ENCODE peak calls at places on chromosomes 16 and 17, in ten cellular contexts. One of them, this sample, is unnamed.

GRCh38 chr17:76278952-76279741 is 14.0 kb downstream of the UBALD2 start:
- DNase-seq in lung: peak; percentile 89
- DNase-seq in ovary: peak; percentile 82
- DNase-seq in gastrocnemius medialis: peak; percentile 82
- DNase-seq in fibroblast of lung: peak; percentile 51
- DNase-seq in prostate gland: peak; percentile 85
- DNase-seq in endothelial cell of umbilical vein: peak; percentile 70
- DNase-seq in ascending aorta: peak; percentile 47
- DNase-seq in IMR-90: peak; percentile 62
- DNase-seq in cardiac fibroblast: peak; percentile 84
- DNase-seq in this sample: peak; percentile 77

GRCh38 chr16:73527191-73527590 is 479.3 kb upstream of the ZFHX3 start:
- DNase-seq in lung: no peak
- DNase-seq in ovary: no peak
- DNase-seq in gastrocnemius medialis: no peak
- DNase-seq in fibroblast of lung: no peak
- DNase-seq in prostate gland: no peak
- DNase-seq in endothelial cell of umbilical vein: no peak
- DNase-seq in ascending aorta: no peak
- DNase-seq in IMR-90: peak; percentile 1
- DNase-seq in cardiac fibroblast: no peak
- DNase-seq in this sample: no peak

GRCh38 chr17:55140751-55141150 is 124.0 kb upstream of the HLF start:
- DNase-seq in lung: no peak
- DNase-seq in ovary: no peak
- DNase-seq in gastrocnemius medialis: no peak
- DNase-seq in fibroblast of lung: no peak
- DNase-seq in prostate gland: no peak
- DNase-seq in endothelial cell of umbilical vein: no peak
- DNase-seq in ascending aorta: no peak
- DNase-seq in IMR-90: no peak
- DNase-seq in cardiac fibroblast: no peak
- DNase-seq in this sample: no peak

GRCh38 chr16:1772362-1772907 is at the start of gene EME2:
- DNase-seq in lung: no peak
- DNase-seq in ovary: no peak
- DNase-seq in gastrocnemius medialis: no peak
- DNase-seq in fibroblast of lung: peak; percentile 40
- DNase-seq in prostate gland: no peak
- DNase-seq in endothelial cell of umbilical vein: no peak
- DNase-seq in ascending aorta: no peak
- DNase-seq in IMR-90: peak; percentile 33
- DNase-seq in cardiac fibroblast: no peak
- DNase-seq in this sample: no peak

GRCh38 chr17:42565523-42566214 is 1.2 kb upstream of the MLX start:
- DNase-seq in lung: no peak
- DNase-seq in ovary: no peak
- DNase-seq in gastrocnemius medialis: no peak
- DNase-seq in fibroblast of lung: no peak
- DNase-seq in prostate gland: no peak
- DNase-seq in endothelial cell of umbilical vein: no peak
- DNase-seq in ascending aorta: no peak
- DNase-seq in IMR-90: no peak
- DNase-seq in cardiac fibroblast: no peak
- DNase-seq in this sample: no peak

GRCh38 chr17:182164-182751 is 808 bp upstream of the DOC2B start:
- DNase-seq in lung: peak; percentile 57
- DNase-seq in ovary: no peak
- DNase-seq in gastrocnemius medialis: no peak
- DNase-seq in fibroblast of lung: no peak
- DNase-seq in prostate gland: no peak
- DNase-seq in endothelial cell of umbilical vein: no peak
- DNase-seq in ascending aorta: no peak
- DNase-seq in IMR-90: no peak
- DNase-seq in cardiac fibroblast: no peak
- DNase-seq in this sample: no peak

GRCh38 chr16:4321286-4322120 is 5.6 kb downstream of the GLIS2 start:
- DNase-seq in lung: no peak
- DNase-seq in ovary: no peak
- DNase-seq in gastrocnemius medialis: no peak
- DNase-seq in fibroblast of lung: no peak
- DNase-seq in prostate gland: no peak
- DNase-seq in endothelial cell of umbilical vein: no peak
- DNase-seq in ascending aorta: no peak
- DNase-seq in IMR-90: no peak
- DNase-seq in cardiac fibroblast: no peak
- DNase-seq in this sample: no peak

GRCh38 chr17:57902800-57903759 is 52.1 kb downstream of the CUEDC1 start:
- DNase-seq in lung: peak; percentile 94
- DNase-seq in ovary: no peak
- DNase-seq in gastrocnemius medialis: peak; percentile 84
- DNase-seq in fibroblast of lung: peak; percentile 90
- DNase-seq in prostate gland: peak; percentile 91
- DNase-seq in endothelial cell of umbilical vein: peak; percentile 80
- DNase-seq in ascending aorta: peak; percentile 85
- DNase-seq in IMR-90: peak; percentile 81
- DNase-seq in cardiac fibroblast: peak; percentile 87
- DNase-seq in this sample: peak; percentile 87

GRCh38 chr17:77055453-77055852 is 85.3 kb upstream of the SEC14L1 start:
- DNase-seq in lung: no peak
- DNase-seq in ovary: no peak
- DNase-seq in gastrocnemius medialis: no peak
- DNase-seq in fibroblast of lung: no peak
- DNase-seq in prostate gland: no peak
- DNase-seq in endothelial cell of umbilical vein: no peak
- DNase-seq in ascending aorta: no peak
- DNase-seq in IMR-90: no peak
- DNase-seq in cardiac fibroblast: no peak
- DNase-seq in this sample: no peak

GRCh38 chr16:49713770-49714169 is 142.1 kb downstream of the ZNF423 start:
- DNase-seq in lung: no peak
- DNase-seq in ovary: no peak
- DNase-seq in gastrocnemius medialis: no peak
- DNase-seq in fibroblast of lung: no peak
- DNase-seq in prostate gland: no peak
- DNase-seq in endothelial cell of umbilical vein: no peak
- DNase-seq in ascending aorta: no peak
- DNase-seq in IMR-90: no peak
- DNase-seq in cardiac fibroblast: no peak
- DNase-seq in this sample: no peak

GRCh38 chr17:43434902-43435319 is 36.1 kb downstream of the ARL4D start:
- DNase-seq in lung: no peak
- DNase-seq in ovary: no peak
- DNase-seq in gastrocnemius medialis: no peak
- DNase-seq in fibroblast of lung: peak; percentile 95
- DNase-seq in prostate gland: no peak
- DNase-seq in endothelial cell of umbilical vein: no peak
- DNase-seq in ascending aorta: no peak
- DNase-seq in IMR-90: no peak
- DNase-seq in cardiac fibroblast: no peak
- DNase-seq in this sample: no peak

GRCh38 chr17:8163978-8164814 is 1.4 kb upstream of the VAMP2 start:
- DNase-seq in lung: peak; percentile 67
- DNase-seq in ovary: peak; percentile 88
- DNase-seq in gastrocnemius medialis: peak; percentile 74
- DNase-seq in fibroblast of lung: peak; percentile 37
- DNase-seq in prostate gland: peak; percentile 49
- DNase-seq in endothelial cell of umbilical vein: no peak
- DNase-seq in ascending aorta: peak; percentile 69
- DNase-seq in IMR-90: peak; percentile 59
- DNase-seq in cardiac fibroblast: no peak
- DNase-seq in this sample: peak; percentile 22

GRCh38 chr16:15608398-15609285 is 34.3 kb downstream of the MARF1 start:
- DNase-seq in lung: no peak
- DNase-seq in ovary: no peak
- DNase-seq in gastrocnemius medialis: no peak
- DNase-seq in fibroblast of lung: no peak
- DNase-seq in prostate gland: no peak
- DNase-seq in endothelial cell of umbilical vein: no peak
- DNase-seq in ascending aorta: no peak
- DNase-seq in IMR-90: peak; percentile 60
- DNase-seq in cardiac fibroblast: peak; percentile 15
- DNase-seq in this sample: peak; percentile 18

GRCh38 chr16:69057400-69058378 is 47.8 kb upstream of the HAS3 start:
- DNase-seq in lung: no peak
- DNase-seq in ovary: no peak
- DNase-seq in gastrocnemius medialis: no peak
- DNase-seq in fibroblast of lung: peak; percentile 92
- DNase-seq in prostate gland: peak; percentile 50
- DNase-seq in endothelial cell of umbilical vein: no peak
- DNase-seq in ascending aorta: no peak
- DNase-seq in IMR-90: peak; percentile 91
- DNase-seq in cardiac fibroblast: peak; percentile 78
- DNase-seq in this sample: peak; percentile 91

GRCh38 chr16:57266531-57267268 is 17.8 kb downstream of the PLLP start:
- DNase-seq in lung: no peak
- DNase-seq in ovary: no peak
- DNase-seq in gastrocnemius medialis: no peak
- DNase-seq in fibroblast of lung: peak; percentile 29
- DNase-seq in prostate gland: peak; percentile 33
- DNase-seq in endothelial cell of umbilical vein: peak; percentile 27
- DNase-seq in ascending aorta: no peak
- DNase-seq in IMR-90: no peak
- DNase-seq in cardiac fibroblast: no peak
- DNase-seq in this sample: no peak

GRCh38 chr17:64707077-64707591 is 45.0 kb upstream of the SMURF2 start:
- DNase-seq in lung: peak; percentile 86
- DNase-seq in ovary: peak; percentile 78
- DNase-seq in gastrocnemius medialis: peak; percentile 56
- DNase-seq in fibroblast of lung: peak; percentile 100
- DNase-seq in prostate gland: peak; percentile 64
- DNase-seq in endothelial cell of umbilical vein: peak; percentile 100
- DNase-seq in ascending aorta: peak; percentile 76
- DNase-seq in IMR-90: peak; percentile 100
- DNase-seq in cardiac fibroblast: peak; percentile 97
- DNase-seq in this sample: peak; percentile 99
- H3K4me3 ChIP-seq in lung: no peak overlapping the region
- H3K4me3 ChIP-seq in ovary: no peak overlapping the region
- H3K4me3 ChIP-seq in gastrocnemius medialis: no peak overlapping the region
- H3K4me3 ChIP-seq in fibroblast of lung: no peak overlapping the region
- H3K4me3 ChIP-seq in prostate gland: no peak overlapping the region
- H3K4me3 ChIP-seq in endothelial cell of umbilical vein: no peak overlapping the region
- H3K4me3 ChIP-seq in ascending aorta: peak overlapping the region; percentile 29
- H3K4me3 ChIP-seq in IMR-90: no peak overlapping the region
- H3K4me3 ChIP-seq in cardiac fibroblast: no peak overlapping the region
- H3K4me3 ChIP-seq in this sample: peak overlapping the region; percentile 34

GRCh38 chr16:88839745-88840588 is 16.8 kb downstream of the GALNS start:
- DNase-seq in lung: no peak
- DNase-seq in ovary: no peak
- DNase-seq in gastrocnemius medialis: no peak
- DNase-seq in fibroblast of lung: no peak
- DNase-seq in prostate gland: no peak
- DNase-seq in endothelial cell of umbilical vein: no peak
- DNase-seq in ascending aorta: no peak
- DNase-seq in IMR-90: no peak
- DNase-seq in cardiac fibroblast: no peak
- DNase-seq in this sample: no peak
- TF ChIP-seq CTCF in lung: no peak
- TF ChIP-seq CTCF in ovary: no peak
- TF ChIP-seq CTCF in gastrocnemius medialis: no peak
- TF ChIP-seq CTCF in fibroblast of lung: no peak
- TF ChIP-seq CTCF in prostate gland: no peak
- TF ChIP-seq CTCF in endothelial cell of umbilical vein: no peak
- TF ChIP-seq CTCF in ascending aorta: no peak
- TF ChIP-seq CTCF in IMR-90: no peak
- TF ChIP-seq CTCF in cardiac fibroblast: no peak
- TF ChIP-seq CTCF in this sample: no peak

GRCh38 chr17:39450051-39450450 is 1.0 kb downstream of the MED1 start:
- DNase-seq in lung: no peak
- DNase-seq in ovary: no peak
- DNase-seq in gastrocnemius medialis: no peak
- DNase-seq in fibroblast of lung: no peak
- DNase-seq in prostate gland: no peak
- DNase-seq in endothelial cell of umbilical vein: no peak
- DNase-seq in ascending aorta: no peak
- DNase-seq in IMR-90: no peak
- DNase-seq in cardiac fibroblast: no peak
- DNase-seq in this sample: no peak
- H3K4me3 ChIP-seq in lung: no peak overlapping the region
- H3K4me3 ChIP-seq in ovary: peak overlapping the region; percentile 90
- H3K4me3 ChIP-seq in gastrocnemius medialis: peak overlapping the region; percentile 92
- H3K4me3 ChIP-seq in fibroblast of lung: peak overlapping the region; percentile 63
- H3K4me3 ChIP-seq in prostate gland: peak overlapping the region; percentile 42
- H3K4me3 ChIP-seq in endothelial cell of umbilical vein: peak overlapping the region; percentile 88
- H3K4me3 ChIP-seq in ascending aorta: peak overlapping the region; percentile 93
- H3K4me3 ChIP-seq in IMR-90: peak overlapping the region; percentile 91
- H3K4me3 ChIP-seq in cardiac fibroblast: peak overlapping the region; percentile 80
- H3K4me3 ChIP-seq in this sample: peak overlapping the region; percentile 98

GRCh38 chr17:31413871-31414589 is 22.6 kb downstream of the RAB11FIP4 start:
- DNase-seq in lung: no peak
- DNase-seq in ovary: no peak
- DNase-seq in gastrocnemius medialis: no peak
- DNase-seq in fibroblast of lung: peak; percentile 71
- DNase-seq in prostate gland: no peak
- DNase-seq in endothelial cell of umbilical vein: no peak
- DNase-seq in ascending aorta: no peak
- DNase-seq in IMR-90: peak; percentile 83
- DNase-seq in cardiac fibroblast: peak; percentile 64
- DNase-seq in this sample: peak; percentile 53
- TF ChIP-seq CTCF in lung: no peak
- TF ChIP-seq CTCF in ovary: no peak
- TF ChIP-seq CTCF in gastrocnemius medialis: no peak
- TF ChIP-seq CTCF in fibroblast of lung: no peak
- TF ChIP-seq CTCF in prostate gland: no peak
- TF ChIP-seq CTCF in endothelial cell of umbilical vein: no peak
- TF ChIP-seq CTCF in ascending aorta: no peak
- TF ChIP-seq CTCF in IMR-90: no peak
- TF ChIP-seq CTCF in cardiac fibroblast: no peak
- TF ChIP-seq CTCF in this sample: no peak

GRCh38 chr17:2090210-2090641 is 35.3 kb downstream of the HIC1 start:
- DNase-seq in lung: no peak
- DNase-seq in ovary: no peak
- DNase-seq in gastrocnemius medialis: no peak
- DNase-seq in fibroblast of lung: no peak
- DNase-seq in prostate gland: no peak
- DNase-seq in endothelial cell of umbilical vein: no peak
- DNase-seq in ascending aorta: no peak
- DNase-seq in IMR-90: no peak
- DNase-seq in cardiac fibroblast: no peak
- DNase-seq in this sample: no peak
- H3K4me3 ChIP-seq in lung: no peak overlapping the region
- H3K4me3 ChIP-seq in ovary: no peak overlapping the region
- H3K4me3 ChIP-seq in gastrocnemius medialis: no peak overlapping the region
- H3K4me3 ChIP-seq in fibroblast of lung: no peak overlapping the region
- H3K4me3 ChIP-seq in prostate gland: no peak overlapping the region
- H3K4me3 ChIP-seq in endothelial cell of umbilical vein: no peak overlapping the region
- H3K4me3 ChIP-seq in ascending aorta: peak overlapping the region; percentile 53
- H3K4me3 ChIP-seq in IMR-90: no peak overlapping the region
- H3K4me3 ChIP-seq in cardiac fibroblast: no peak overlapping the region
- H3K4me3 ChIP-seq in this sample: peak overlapping the region; percentile 62

DNA sequence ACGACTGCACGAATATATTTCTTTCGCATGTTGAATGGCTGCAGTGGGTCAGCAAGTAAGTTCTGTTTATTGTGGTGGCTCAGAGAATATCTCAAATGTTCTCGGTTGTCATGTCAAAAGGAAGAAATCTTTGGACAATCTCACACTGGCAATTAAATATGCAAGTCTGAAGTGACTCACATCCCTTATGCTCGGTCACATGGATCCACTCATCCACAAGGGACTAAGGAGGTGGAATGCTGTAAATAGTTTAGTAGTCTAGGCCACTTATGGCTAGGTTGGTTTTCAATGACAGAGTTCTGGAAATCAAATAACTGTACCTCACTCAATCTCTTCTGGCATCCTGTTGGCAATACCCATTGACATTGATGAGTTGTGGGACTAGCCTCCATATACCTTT is 33.0 kb upstream of the PMP22 start:
- DNase-seq in lung: no peak
- DNase-seq in ovary: no peak
- DNase-seq in gastrocnemius medialis: no peak
- DNase-seq in fibroblast of lung: peak; percentile 82
- DNase-seq in prostate gland: no peak
- DNase-seq in endothelial cell of umbilical vein: no peak
- DNase-seq in ascending aorta: no peak
- DNase-seq in IMR-90: peak; percentile 70
- DNase-seq in cardiac fibroblast: peak; percentile 47
- DNase-seq in this sample: peak; percentile 34
- TF ChIP-seq CTCF in lung: no peak
- TF ChIP-seq CTCF in ovary: no peak
- TF ChIP-seq CTCF in gastrocnemius medialis: no peak
- TF ChIP-seq CTCF in fibroblast of lung: no peak
- TF ChIP-seq CTCF in prostate gland: no peak
- TF ChIP-seq CTCF in endothelial cell of umbilical vein: no peak
- TF ChIP-seq CTCF in ascending aorta: no peak
- TF ChIP-seq CTCF in IMR-90: no peak
- TF ChIP-seq CTCF in cardiac fibroblast: no peak
- TF ChIP-seq CTCF in this sample: no peak